ENCODE peak calls at places on chromosome 12, in five cellular contexts. S, Y, D, Z and C are unnamed samples.

GRCh38 chr12:106428379-106428778 is 70.8 kb downstream of the POLR3B start:
- DNase-seq in S (no peak), Y (no peak), D (no peak), Z (no peak), C (no peak)

GRCh38 chr12:49017764-49018281 is 753 bp downstream of the PRKAG1 start:
- DNase-seq in S (no peak), Y (no peak), D (no peak), Z (peak), C (peak)

GRCh38 chr12:107057071-107057834 is 36.1 kb downstream of the CRY1 start:
- DNase-seq in S (no peak), Y (peak), D (no peak), Z (no peak), C (no peak)

GRCh38 chr12:24911284-24911791 is 37.6 kb downstream of the BCAT1 start:
- DNase-seq in S (no peak), Y (peak), D (no peak), Z (peak), C (peak)

GRCh38 chr12:54280401-54281260 is at the start of gene HNRNPA1:
- DNase-seq in S (peak), Y (peak), D (peak), Z (peak), C (peak)

GRCh38 chr12:32155911-32156585 is 49.4 kb downstream of the BICD1 start:
- DNase-seq in S (no peak), Y (no peak), D (no peak), Z (peak), C (no peak)

GRCh38 chr12:74922642-74923041 is 287.0 kb downstream of the KCNC2 start:
- DNase-seq in S (no peak), Y (no peak), D (no peak), Z (no peak), C (no peak)

GRCh38 chr12:95197636-95198035 is 19.6 kb downstream of the FGD6 start:
- DNase-seq in S (no peak), Y (no peak), D (no peak), Z (no peak), C (no peak)

GRCh38 chr12:51826881-51827280 is 21.6 kb downstream of the FIGNL2 start:
- DNase-seq in S (no peak), Y (no peak), D (no peak), Z (no peak), C (no peak)

GRCh38 chr12:78306236-78306635 is 475.5 kb downstream of the NAV3 start:
- DNase-seq in S (no peak), Y (no peak), D (no peak), Z (no peak), C (no peak)

GRCh38 chr12:114774181-114774580 is 90.2 kb upstream of the TBX3 start:
- DNase-seq in S (no peak), Y (peak), D (no peak), Z (no peak), C (peak)

GRCh38 chr12:125395583-125396215 is 330.5 kb downstream of the AACS start:
- DNase-seq in S (no peak), Y (peak), D (no peak), Z (no peak), C (no peak)

GRCh38 chr12:132021965-132022364 is 72.2 kb downstream of the EP400 start:
- DNase-seq in S (no peak), Y (no peak), D (no peak), Z (no peak), C (no peak)

GRCh38 chr12:50545783-50546182 is 41.0 kb downstream of the DIP2B start:
- DNase-seq in S (no peak), Y (no peak), D (no peak), Z (no peak), C (no peak)

GRCh38 chr12:121036810-121037326 is 2.2 kb downstream of the OASL start:
- DNase-seq in S (no peak), Y (no peak), D (no peak), Z (no peak), C (no peak)

GRCh38 chr12:71870409-71870808 is 30.9 kb downstream of the TBC1D15 start:
- DNase-seq in S (no peak), Y (no peak), D (peak), Z (no peak), C (no peak)

GRCh38 chr12:6336859-6337744 is 4.8 kb downstream of the TNFRSF1A start:
- DNase-seq in S (no peak), Y (no peak), D (no peak), Z (peak), C (no peak)

GRCh38 chr12:62537544-62537943 is 70.9 kb downstream of the MON2 start:
- DNase-seq in S (no peak), Y (peak), D (no peak), Z (peak), C (no peak)

GRCh38 chr12:114013601-114014345 is 47.6 kb upstream of the RBM19 start:
- DNase-seq in S (peak), Y (peak), D (no peak), Z (peak), C (peak)

GRCh38 chr12:11895421-11896064 is 175.2 kb upstream of the BCL2L14 start:
- DNase-seq in S (no peak), Y (no peak), D (no peak), Z (no peak), C (no peak)

GRCh38 chr12:123908884-123909807 is 63.5 kb downstream of the CCDC92 start:
- DNase-seq in S (no peak), Y (no peak), D (no peak), Z (no peak), C (no peak)

GRCh38 chr12:119176267-119177055 is 2.3 kb upstream of the HSPB8 start:
- DNase-seq in S (peak), Y (peak), D (no peak), Z (no peak), C (peak)

GRCh38 chr12:116458492-116458891 is 100.7 kb upstream of the MAP1LC3B2 start:
- DNase-seq in S (no peak), Y (no peak), D (no peak), Z (peak), C (no peak)

GRCh38 chr12:48285751-48286650 is 64.7 kb downstream of the ZNF641 start:
- DNase-seq in S (peak), Y (no peak), D (no peak), Z (peak), C (no peak)

GRCh38 chr12:46825526-46826414 is at the start of gene SLC38A4:
- DNase-seq in S (peak), Y (no peak), D (no peak), Z (peak), C (peak)

GRCh38 chr12:104682790-104683279 is 226.1 kb downstream of the CHST11 start:
- DNase-seq in S (no peak), Y (no peak), D (peak), Z (no peak), C (no peak)

GRCh38 chr12:44317651-44318126 is 481.8 kb downstream of the TMEM117 start:
- DNase-seq in S (peak), Y (peak), D (no peak), Z (no peak), C (peak)

GRCh38 chr12:132222096-132222807 is 78.0 kb downstream of the NOC4L start:
- DNase-seq in S (peak), Y (peak), D (peak), Z (no peak), C (peak)

GRCh38 chr12:4355150-4355842 is 24.2 kb downstream of the FGF23 start:
- DNase-seq in S (no peak), Y (no peak), D (no peak), Z (no peak), C (no peak)

GRCh38 chr12:4355843-4356327 is 23.6 kb downstream of the FGF23 start:
- DNase-seq in S (peak), Y (peak), D (no peak), Z (peak), C (peak)

DNA sequence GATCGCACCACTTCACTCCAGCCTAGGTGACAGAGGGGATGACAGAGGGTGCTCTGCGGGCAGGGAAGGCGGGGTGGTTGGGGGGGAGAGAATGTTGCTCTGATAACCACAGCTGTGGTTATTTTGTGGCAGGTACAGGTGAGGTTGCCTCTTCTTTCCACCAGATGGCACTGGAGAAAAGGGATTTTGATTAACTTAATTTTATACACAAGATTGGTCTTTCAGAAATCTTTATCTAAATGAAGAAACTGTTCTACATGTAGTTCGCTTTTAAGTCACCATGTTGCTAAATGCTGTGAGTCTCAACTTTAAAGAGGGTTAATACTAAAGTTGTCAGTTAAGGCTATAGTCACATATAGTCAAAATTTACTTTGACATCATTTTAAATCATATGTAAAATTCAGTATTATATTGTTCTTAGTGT is 25.7 kb downstream of the FGF23 start:
- DNase-seq in S (peak), Y (peak), D (no peak), Z (peak), C (no peak)
- TF ChIP-seq JUNB in S (no peak), Y (no peak), D (no peak), Z (no peak), C (no peak)

GRCh38 chr12:110543252-110543959 is 39.7 kb downstream of the PPTC7 start:
- DNase-seq in S (no peak), Y (no peak), D (peak), Z (no peak), C (no peak)
- TF ChIP-seq JUNB in S (no peak), Y (no peak), D (no peak), Z (no peak), C (no peak)

GRCh38 chr12:12902036-12902435 is 10.7 kb downstream of the GPRC5A start:
- DNase-seq in S (no peak), Y (no peak), D (no peak), Z (no peak), C (no peak)

GRCh38 chr12:12900786-12901157 is 9.4 kb downstream of the GPRC5A start:
- DNase-seq in S (no peak), Y (no peak), D (no peak), Z (no peak), C (no peak)

GRCh38 chr12:12899530-12900380 is 8.4 kb downstream of the GPRC5A start:
- DNase-seq in S (no peak), Y (peak), D (no peak), Z (no peak), C (no peak)

GRCh38 chr12:12898911-12899511 is 7.6 kb downstream of the GPRC5A start:
- DNase-seq in S (no peak), Y (no peak), D (no peak), Z (no peak), C (no peak)

DNA sequence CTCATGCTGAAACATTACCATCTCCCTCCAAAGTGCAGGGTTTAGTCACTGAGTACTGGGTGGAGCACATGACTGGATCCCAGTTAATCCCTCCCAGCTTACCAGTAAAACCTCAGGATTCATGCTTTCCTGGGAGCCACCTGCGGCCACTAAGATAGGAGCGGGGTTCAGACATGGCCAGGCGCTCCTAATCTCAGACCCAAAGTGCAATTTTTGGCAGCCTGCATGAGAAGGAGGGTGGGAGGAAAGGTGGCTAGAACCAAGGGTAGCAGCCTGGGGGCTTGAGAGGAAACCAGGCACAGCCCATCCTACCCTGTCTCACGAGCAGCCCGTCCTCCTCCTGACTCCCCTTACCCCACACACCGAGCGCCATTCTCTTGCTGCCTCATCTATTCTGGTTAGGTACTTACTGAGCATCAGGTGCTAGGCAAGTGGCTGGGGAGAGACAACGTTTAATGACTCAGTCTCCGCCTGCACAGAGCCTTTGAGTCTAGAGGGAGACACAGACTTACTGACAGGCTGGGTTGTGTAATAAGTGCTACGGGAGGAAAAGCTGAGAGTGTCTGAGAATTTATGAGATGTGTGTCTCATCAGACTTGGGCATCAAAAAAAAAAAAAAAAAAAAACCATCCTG is 9.9 kb downstream of the GPRC5A start:
- DNase-seq in S (no peak), Y (peak), D (no peak), Z (no peak), C (peak)
- TF ChIP-seq JUNB in S (no peak), Y (peak), D (no peak), Z (no peak), C (no peak)

DNA sequence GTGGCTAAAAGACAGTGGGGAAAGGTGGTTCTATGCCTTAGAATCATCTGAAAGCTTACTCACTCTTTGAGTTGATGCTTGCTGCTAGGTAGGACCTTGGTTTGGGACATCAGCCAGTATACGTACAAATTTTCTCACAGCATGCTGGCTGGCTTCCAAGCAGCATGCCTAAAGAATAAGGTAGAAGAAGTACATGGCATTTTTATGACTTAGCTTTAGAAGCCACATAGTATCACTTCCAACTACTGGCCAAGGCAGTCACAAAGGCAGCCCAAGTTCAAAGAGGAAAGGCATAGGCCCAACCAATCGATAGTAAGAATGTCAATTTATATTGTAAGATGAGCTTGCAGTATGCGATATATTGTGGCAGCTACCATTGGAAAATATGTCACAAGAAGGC is 284.2 kb upstream of the CAND1 start:
- DNase-seq in S (no peak), Y (no peak), D (no peak), Z (no peak), C (no peak)
- TF ChIP-seq JUNB in S (no peak), Y (no peak), D (no peak), Z (no peak), C (no peak)

DNA sequence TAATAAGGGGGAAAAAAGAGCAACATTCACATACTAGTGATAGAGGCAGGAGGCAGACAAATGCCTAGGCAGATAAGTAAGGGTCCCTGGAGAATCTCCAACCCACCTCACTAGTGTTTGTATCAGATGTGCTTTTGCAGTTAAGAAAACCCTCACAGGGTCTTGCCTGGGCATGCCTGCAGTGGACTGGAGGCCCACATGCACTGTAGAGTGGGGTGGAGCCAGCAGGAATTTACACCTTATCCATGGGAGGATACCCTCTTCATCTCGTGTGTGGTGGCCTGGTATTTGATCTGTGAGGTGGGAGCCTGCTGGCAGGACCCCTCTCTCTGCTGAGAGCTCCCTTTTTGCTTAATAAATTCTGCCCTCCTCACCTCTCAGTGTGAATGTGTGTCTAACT is 238.0 kb upstream of the SLC16A7 start:
- DNase-seq in S (peak), Y (no peak), D (no peak), Z (no peak), C (no peak)
- TF ChIP-seq JUNB in S (no peak), Y (no peak), D (no peak), Z (no peak), C (no peak)

GRCh38 chr12:53231859-53232640 is at the start of gene RARG:
- DNase-seq in S (peak), Y (peak), D (no peak), Z (peak), C (no peak)

GRCh38 chr12:53230971-53231858 is 794 bp downstream of the RARG start:
- DNase-seq in S (peak), Y (no peak), D (no peak), Z (no peak), C (no peak)

GRCh38 chr12:53233671-53234091 is 1.7 kb upstream of the RARG start:
- DNase-seq in S (peak), Y (no peak), D (no peak), Z (no peak), C (no peak)

GRCh38 chr12:53234236-53234635 is 2.2 kb upstream of the RARG start:
- DNase-seq in S (peak), Y (no peak), D (no peak), Z (no peak), C (no peak)

DNA sequence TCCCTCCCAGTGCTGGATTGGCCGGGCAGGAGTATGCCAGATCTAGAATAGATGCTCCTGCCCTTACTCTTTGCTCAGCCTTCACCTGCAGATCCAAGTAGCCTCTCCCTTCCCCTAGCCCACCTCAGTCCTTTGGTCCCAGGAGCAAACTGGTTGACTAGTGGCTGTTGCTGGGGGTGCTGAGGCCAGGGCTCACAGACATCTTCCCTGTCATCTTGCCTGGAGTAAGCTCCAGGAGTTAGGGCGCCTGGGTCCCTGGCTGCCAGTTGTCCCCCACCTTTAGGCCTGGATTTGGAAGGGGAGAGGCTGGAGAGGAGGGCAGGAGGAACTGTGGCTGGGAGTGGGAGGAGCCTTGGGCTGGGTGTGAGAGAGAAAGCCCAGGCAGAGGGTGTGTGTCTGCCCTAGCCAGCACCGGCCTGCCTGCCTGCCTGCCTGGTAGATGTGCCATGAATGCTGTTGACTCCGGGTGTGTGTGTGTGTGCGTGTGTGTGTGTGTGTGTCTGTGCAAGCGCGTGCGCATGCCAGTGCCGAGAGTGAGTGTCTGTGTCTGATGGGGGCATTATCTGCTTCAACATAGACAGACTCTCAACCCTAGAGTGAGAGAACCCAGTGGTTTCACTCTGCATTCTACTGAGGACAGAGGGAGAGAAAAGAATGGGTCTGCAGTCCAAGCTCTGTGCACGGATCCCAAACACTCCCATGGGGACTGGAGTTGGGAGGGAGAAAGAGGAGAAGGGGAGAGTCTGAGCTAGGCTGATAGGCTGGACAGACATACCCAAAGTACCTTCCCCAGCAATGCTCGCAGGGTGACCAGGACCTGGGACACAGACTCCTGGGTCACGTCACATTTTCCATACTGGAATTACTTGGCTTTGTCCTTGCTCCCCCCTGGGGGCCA is 881 bp upstream of the RARG start:
- DNase-seq in S (peak), Y (peak), D (no peak), Z (no peak), C (no peak)
- TF ChIP-seq JUNB in S (no peak), Y (no peak), D (no peak), Z (no peak), C (no peak)

DNA sequence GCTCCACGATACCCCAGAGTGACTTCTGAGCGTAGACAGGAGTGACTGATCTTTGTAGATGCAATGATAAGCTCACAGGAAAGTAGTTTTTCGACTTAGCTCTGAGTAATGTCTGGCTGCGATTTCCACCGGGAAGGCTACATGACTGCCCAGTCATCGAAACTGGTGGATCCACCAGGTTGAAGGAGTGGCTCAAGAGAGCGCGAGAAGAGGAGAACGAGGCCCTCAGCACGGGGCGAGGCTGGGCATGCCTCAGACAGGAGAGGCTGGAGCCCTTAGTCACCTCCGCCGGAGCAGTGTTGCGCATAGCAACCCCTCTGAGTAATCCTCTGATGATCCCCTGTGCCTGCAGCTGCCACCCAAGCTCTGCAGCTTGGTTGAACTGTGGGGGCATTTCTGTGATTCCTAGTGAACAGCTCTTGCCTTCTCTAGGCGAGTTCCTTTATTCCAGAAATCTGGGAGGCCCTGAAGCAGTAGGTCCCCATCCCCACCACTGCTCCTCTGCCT is 25.6 kb downstream of the ELK3 start:
- DNase-seq in S (no peak), Y (peak), D (no peak), Z (no peak), C (peak)
- TF ChIP-seq JUNB in S (no peak), Y (peak), D (no peak), Z (no peak), C (no peak)

DNA sequence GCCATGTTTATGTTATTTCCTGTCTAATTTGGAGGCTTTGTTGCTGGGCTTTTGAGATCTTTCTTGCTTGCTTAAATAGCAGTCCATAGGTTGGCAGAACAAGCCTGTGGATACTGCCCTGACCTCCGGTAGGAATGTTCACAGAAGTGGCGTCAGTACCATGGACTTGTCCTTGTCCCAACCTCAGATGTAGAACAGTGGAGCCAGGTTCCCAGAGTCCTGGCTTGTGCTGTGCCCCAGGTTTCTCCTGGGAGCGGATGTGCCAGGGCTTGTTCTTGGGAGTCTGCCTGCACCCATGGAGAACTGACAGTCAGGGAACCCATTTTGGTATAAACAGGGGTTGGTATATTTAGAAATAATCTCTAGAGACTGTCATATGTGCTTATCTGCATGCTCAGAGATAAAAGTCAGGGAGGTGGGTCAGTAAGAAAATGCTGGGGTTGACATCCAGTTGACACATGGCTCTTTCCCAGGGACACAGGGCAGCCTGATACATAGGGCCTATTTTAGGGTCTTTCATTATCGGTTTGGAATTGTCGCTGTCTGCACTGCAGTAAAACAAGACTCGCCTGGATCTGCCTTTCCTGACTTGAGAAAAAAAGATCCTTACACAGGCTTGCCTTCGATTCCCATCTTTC is 22.9 kb downstream of the CACNA1C start:
- DNase-seq in S (no peak), Y (no peak), D (no peak), Z (no peak), C (no peak)
- TF ChIP-seq JUNB in S (no peak), Y (no peak), D (no peak), Z (no peak), C (no peak)